ENCODE peak calls at places on chromosomes 7 and 10, in ten cellular contexts. K is adrenal gland, U is aorta, E is GM23248, H is stomach, A is WERI-Rb-1, V is pancreas, G is cardiac fibroblast, P is psoas muscle, I is H7. O is an unnamed sample.

GRCh38 chr7:111089822-111090426 is 1.0 kb upstream of the LRRN3 start:
- DNase-seq in K (no peak), U (no peak), E (peak), H (no peak), A (no peak), V (no peak), G (peak), P (no peak), I (no peak), O (peak)

GRCh38 chr10:118308664-118309063 is 33.5 kb downstream of the FAM204A start:
- DNase-seq in K (no peak), U (no peak), E (no peak), H (no peak), A (peak), V (no peak), G (no peak), P (no peak), I (peak), O (no peak)

GRCh38 chr7:149713731-149714068 is 59.7 kb downstream of the ZNF467 start:
- DNase-seq in K (peak), U (no peak), E (no peak), H (no peak), A (no peak), V (no peak), G (no peak), P (no peak), I (no peak), O (no peak)

GRCh38 chr10:69650589-69651261 is 20.7 kb downstream of the FAM241B start:
- DNase-seq in K (no peak), U (peak), E (no peak), H (no peak), A (no peak), V (no peak), G (no peak), P (no peak), I (no peak), O (peak)

GRCh38 chr7:17620588-17620987 is 319.7 kb downstream of the SNX13 start:
- DNase-seq in K (no peak), U (no peak), E (no peak), H (no peak), A (no peak), V (no peak), G (no peak), P (no peak), I (no peak), O (no peak)

GRCh38 chr10:61628199-61628874 is 34.4 kb upstream of the CABCOCO1 start:
- DNase-seq in K (no peak), U (no peak), E (peak), H (no peak), A (no peak), V (no peak), G (peak), P (no peak), I (no peak), O (no peak)

GRCh38 chr10:124640538-124641231 is 103.5 kb downstream of the FAM53B start:
- DNase-seq in K (no peak), U (no peak), E (no peak), H (no peak), A (no peak), V (no peak), G (no peak), P (no peak), I (peak), O (no peak)

GRCh38 chr10:80909254-80909653 is 371.6 kb downstream of the SH2D4B start:
- DNase-seq in K (no peak), U (no peak), E (no peak), H (no peak), A (peak), V (no peak), G (no peak), P (no peak), I (no peak), O (no peak)

GRCh38 chr7:63073286-63073685 is 925.4 kb upstream of the ZNF722 start:
- DNase-seq in K (no peak), U (no peak), E (no peak), H (no peak), A (no peak), V (no peak), G (no peak), P (no peak), I (no peak), O (no peak)

GRCh38 chr7:73831656-73832579 is 1.1 kb downstream of the CLDN4 start:
- DNase-seq in K (peak), U (no peak), E (no peak), H (peak), A (no peak), V (peak), G (no peak), P (no peak), I (peak), O (no peak)

GRCh38 chr7:144717720-144718119 is 118.1 kb downstream of the TPK1 start:
- DNase-seq in K (no peak), U (no peak), E (no peak), H (no peak), A (no peak), V (no peak), G (no peak), P (no peak), I (no peak), O (no peak)

GRCh38 chr10:91251430-91252056 is 31.1 kb downstream of the PCGF5 start:
- DNase-seq in K (peak), U (no peak), E (peak), H (peak), A (peak), V (peak), G (peak), P (peak), I (peak), O (peak)

GRCh38 chr7:120941064-120941463 is 9.5 kb upstream of the ING3 start:
- DNase-seq in K (no peak), U (no peak), E (peak), H (no peak), A (no peak), V (no peak), G (peak), P (no peak), I (no peak), O (no peak)

GRCh38 chr7:127253289-127254162 is 785 bp upstream of the GRM8 start:
- DNase-seq in K (peak), U (peak), E (peak), H (peak), A (peak), V (peak), G (peak), P (peak), I (peak), O (peak)

GRCh38 chr10:31120392-31120791 is 88.7 kb upstream of the ZNF438 start:
- DNase-seq in K (no peak), U (no peak), E (no peak), H (no peak), A (no peak), V (no peak), G (no peak), P (no peak), I (no peak), O (no peak)

GRCh38 chr10:97426776-97427570 is 982 bp downstream of the PGAM1 start:
- DNase-seq in K (no peak), U (no peak), E (peak), H (no peak), A (no peak), V (no peak), G (peak), P (no peak), I (peak), O (no peak)

GRCh38 chr10:45580781-45581496 is 91.6 kb downstream of the ZFAND4 start:
- DNase-seq in K (no peak), U (no peak), E (no peak), H (no peak), A (no peak), V (no peak), G (no peak), P (no peak), I (no peak), O (no peak)

GRCh38 chr7:156095908-156096539 is 283.8 kb upstream of the SHH start:
- DNase-seq in K (no peak), U (no peak), E (no peak), H (no peak), A (no peak), V (no peak), G (no peak), P (no peak), I (no peak), O (peak)

GRCh38 chr7:41745451-41745850 is 42.6 kb upstream of the INHBA start:
- DNase-seq in K (no peak), U (no peak), E (peak), H (no peak), A (no peak), V (no peak), G (peak), P (no peak), I (no peak), O (no peak)

GRCh38 chr7:134458341-134458805 is 527 bp downstream of the AKR1B1 start:
- DNase-seq in K (no peak), U (peak), E (peak), H (peak), A (peak), V (peak), G (peak), P (peak), I (peak), O (peak)

GRCh38 chr7:116782177-116782711 is 80.1 kb upstream of the CAPZA2 start:
- DNase-seq in K (no peak), U (no peak), E (peak), H (no peak), A (no peak), V (no peak), G (peak), P (no peak), I (peak), O (no peak)

GRCh38 chr7:31938650-31939049 is 131.6 kb downstream of the PDE1C start:
- DNase-seq in K (no peak), U (no peak), E (peak), H (no peak), A (no peak), V (no peak), G (peak), P (no peak), I (no peak), O (no peak)

GRCh38 chr10:120011359-120012132 is 119.0 kb downstream of the SEC23IP start:
- DNase-seq in K (peak), U (peak), E (no peak), H (no peak), A (peak), V (no peak), G (no peak), P (no peak), I (peak), O (no peak)

GRCh38 chr7:138668946-138669345 is 32.2 kb downstream of the SVOPL start:
- DNase-seq in K (no peak), U (no peak), E (no peak), H (no peak), A (no peak), V (no peak), G (no peak), P (no peak), I (no peak), O (no peak)

GRCh38 chr10:121823993-121824463 is 103.8 kb downstream of the ATE1 start:
- DNase-seq in K (no peak), U (no peak), E (peak), H (no peak), A (no peak), V (no peak), G (peak), P (no peak), I (peak), O (peak)

GRCh38 chr7:136874393-136875032 is 6.1 kb downstream of the CHRM2 start:
- DNase-seq in K (no peak), U (no peak), E (peak), H (no peak), A (peak), V (no peak), G (peak), P (no peak), I (peak), O (peak)

GRCh38 chr10:131954356-131954965 is 27.3 kb downstream of the BNIP3 start:
- DNase-seq in K (peak), U (no peak), E (no peak), H (no peak), A (no peak), V (no peak), G (no peak), P (no peak), I (no peak), O (no peak)

GRCh38 chr7:44477063-44477830 is 13.2 kb downstream of the NUDCD3 start:
- DNase-seq in K (peak), U (no peak), E (peak), H (peak), A (peak), V (peak), G (peak), P (peak), I (peak), O (peak)

GRCh38 chr7:80929619-80930018 is 10.8 kb upstream of the SEMA3C start:
- DNase-seq in K (no peak), U (no peak), E (peak), H (no peak), A (no peak), V (no peak), G (peak), P (no peak), I (no peak), O (no peak)

GRCh38 chr10:121709674-121710073 is 111.4 kb upstream of the FGFR2 start:
- DNase-seq in K (no peak), U (no peak), E (no peak), H (no peak), A (no peak), V (no peak), G (peak), P (no peak), I (no peak), O (no peak)

GRCh38 chr7:54904130-54904529 is 114.7 kb upstream of the EGFR start:
- DNase-seq in K (no peak), U (no peak), E (peak), H (no peak), A (no peak), V (no peak), G (peak), P (no peak), I (no peak), O (no peak)

GRCh38 chr7:77326131-77326530 is 90.0 kb downstream of the GSAP start:
- DNase-seq in K (no peak), U (no peak), E (peak), H (no peak), A (no peak), V (no peak), G (peak), P (no peak), I (no peak), O (no peak)

GRCh38 chr7:92608380-92609322 is 18.5 kb upstream of the FAM133B start:
- DNase-seq in K (no peak), U (no peak), E (no peak), H (no peak), A (peak), V (peak), G (no peak), P (no peak), I (peak), O (no peak)

GRCh38 chr10:102431452-102432124 is 786 bp downstream of the CUEDC2 start:
- DNase-seq in K (no peak), U (no peak), E (peak), H (no peak), A (peak), V (no peak), G (peak), P (no peak), I (peak), O (no peak)

GRCh38 chr10:11877506-11877905 is 54.4 kb downstream of the PROSER2 start:
- DNase-seq in K (no peak), U (peak), E (no peak), H (no peak), A (no peak), V (no peak), G (no peak), P (no peak), I (peak), O (no peak)

GRCh38 chr10:11875499-11876281 is 52.5 kb downstream of the PROSER2 start:
- DNase-seq in K (peak), U (peak), E (peak), H (peak), A (no peak), V (peak), G (peak), P (peak), I (no peak), O (no peak)

GRCh38 chr10:11876805-11877395 is 53.7 kb downstream of the PROSER2 start:
- DNase-seq in K (no peak), U (peak), E (no peak), H (no peak), A (no peak), V (no peak), G (no peak), P (no peak), I (peak), O (no peak)

GRCh38 chr10:11875183-11875498 is 52.0 kb downstream of the PROSER2 start:
- DNase-seq in K (no peak), U (peak), E (peak), H (no peak), A (no peak), V (no peak), G (peak), P (no peak), I (peak), O (no peak)

GRCh38 chr10:11874568-11875182 is 51.5 kb downstream of the PROSER2 start:
- DNase-seq in K (no peak), U (peak), E (no peak), H (peak), A (no peak), V (peak), G (peak), P (no peak), I (peak), O (peak)
- H3K4me3 ChIP-seq in K (no peak), U (no peak), E (no peak), H (peak), A (no peak), V (no peak), G (no peak), P (no peak), I (no peak), O (peak)

GRCh38 chr10:126166797-126167196 is 221.5 kb downstream of the ADAM12 start:
- DNase-seq in K (no peak), U (no peak), E (no peak), H (no peak), A (no peak), V (no peak), G (no peak), P (no peak), I (no peak), O (no peak)
- H3K4me3 ChIP-seq in K (no peak), U (no peak), E (no peak), H (no peak), A (no peak), V (no peak), G (no peak), P (no peak), I (no peak), O (no peak)

GRCh38 chr7:1536768-1537630 is 6.5 kb downstream of the MAFK start:
- DNase-seq in K (peak), U (peak), E (peak), H (peak), A (no peak), V (peak), G (peak), P (peak), I (peak), O (no peak)
- H3K4me3 ChIP-seq in K (no peak), U (peak), E (peak), H (peak), A (no peak), V (peak), G (peak), P (peak), I (no peak), O (no peak)

DNA sequence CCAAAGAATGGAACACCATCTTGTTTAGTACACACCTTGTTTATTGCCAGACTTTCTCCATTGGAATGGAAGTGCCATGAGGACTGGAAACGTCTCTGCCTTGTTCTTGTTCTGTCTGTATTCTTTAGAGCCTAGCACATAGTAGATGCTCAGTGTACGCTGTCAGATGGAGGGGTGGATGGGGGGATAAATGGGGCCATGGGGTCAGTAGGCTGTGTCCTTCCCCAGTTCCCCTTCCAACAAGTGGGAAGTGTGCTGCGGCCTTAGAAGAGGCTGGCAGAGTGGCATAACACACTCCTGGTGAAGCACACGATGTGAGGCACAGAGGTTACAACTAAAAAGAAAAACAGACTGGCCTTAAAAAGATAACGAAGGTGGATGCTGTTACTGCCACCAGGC is 61.9 kb downstream of the TMEM209 start:
- DNase-seq in K (no peak), U (no peak), E (no peak), H (no peak), A (no peak), V (no peak), G (no peak), P (no peak), I (no peak), O (no peak)
- H3K4me3 ChIP-seq in K (no peak), U (no peak), E (no peak), H (no peak), A (no peak), V (no peak), G (no peak), P (no peak), I (no peak), O (no peak)

DNA sequence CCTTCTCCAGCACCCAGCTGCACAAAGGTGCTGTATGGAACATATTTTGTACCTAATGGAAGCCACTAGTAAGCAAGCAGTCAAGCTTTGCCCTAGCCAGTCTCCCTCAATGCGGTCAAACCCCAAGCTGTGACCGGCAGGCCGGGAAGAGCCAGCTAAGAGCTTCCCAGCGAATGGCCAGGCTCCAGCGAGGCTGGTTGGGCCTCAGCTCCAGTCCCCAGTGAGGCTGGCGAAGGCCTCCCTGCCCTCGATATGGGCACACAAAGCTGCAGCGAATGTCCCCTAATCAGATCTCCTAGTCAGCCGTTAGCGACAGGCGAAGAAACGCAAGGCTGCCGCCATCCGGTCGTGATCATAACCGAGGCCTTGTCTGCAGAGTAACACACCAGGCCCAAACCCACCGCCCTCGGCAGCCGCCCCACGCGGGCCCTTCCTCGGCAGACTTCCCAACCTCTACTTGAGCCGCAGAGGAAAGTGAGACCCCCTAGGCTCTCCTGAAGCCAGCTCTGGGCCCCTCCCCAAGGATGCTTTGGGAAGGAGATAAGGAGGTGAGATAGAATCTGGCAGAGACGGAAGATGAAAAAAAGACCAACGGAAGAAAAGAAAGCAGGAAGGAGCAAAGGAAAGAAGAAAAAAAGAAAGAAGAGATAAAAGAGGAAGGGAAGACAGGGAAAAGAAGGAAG is 3.1 kb upstream of the HOXA9 start:
- DNase-seq in K (no peak), U (peak), E (peak), H (no peak), A (no peak), V (no peak), G (no peak), P (no peak), I (no peak), O (no peak)
- H3K4me3 ChIP-seq in K (no peak), U (no peak), E (peak), H (no peak), A (no peak), V (no peak), G (no peak), P (peak), I (no peak), O (no peak)

GRCh38 chr7:28142650-28143049 is 37.9 kb downstream of the JAZF1 start:
- DNase-seq in K (no peak), U (no peak), E (no peak), H (no peak), A (no peak), V (no peak), G (no peak), P (no peak), I (no peak), O (no peak)
- H3K4me3 ChIP-seq in K (no peak), U (no peak), E (no peak), H (no peak), A (no peak), V (no peak), G (no peak), P (no peak), I (no peak), O (no peak)

GRCh38 chr7:143361552-143362125 is 874 bp downstream of the FAM131B start:
- DNase-seq in K (no peak), U (no peak), E (peak), H (no peak), A (no peak), V (no peak), G (no peak), P (no peak), I (peak), O (no peak)
- H3K4me3 ChIP-seq in K (no peak), U (peak), E (peak), H (peak), A (peak), V (peak), G (peak), P (peak), I (peak), O (peak)

GRCh38 chr10:22475527-22475856 is 130.2 kb downstream of the SPAG6 start:
- DNase-seq in K (no peak), U (no peak), E (no peak), H (no peak), A (no peak), V (no peak), G (no peak), P (no peak), I (no peak), O (no peak)
- H3K4me3 ChIP-seq in K (no peak), U (peak), E (peak), H (peak), A (no peak), V (no peak), G (no peak), P (peak), I (peak), O (peak)

DNA sequence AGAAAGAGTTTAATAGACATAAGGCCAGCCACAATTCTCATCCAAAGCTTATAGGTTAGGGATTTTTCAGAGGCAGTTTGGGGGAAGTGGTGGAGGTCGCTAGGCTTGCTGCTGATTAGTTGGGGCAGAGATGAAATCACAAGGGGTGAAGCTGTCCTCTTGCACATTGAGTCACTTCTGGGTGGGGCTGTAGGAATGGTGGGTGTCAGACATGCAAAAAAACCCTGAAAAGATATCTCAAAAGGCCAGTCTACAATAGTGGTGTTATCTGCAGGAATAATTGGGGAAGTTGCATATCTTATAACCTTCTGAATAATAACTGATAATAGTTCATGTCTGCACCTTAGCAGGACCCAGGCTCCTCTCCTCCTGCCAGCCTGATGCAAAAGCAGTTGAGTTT is 2.1 kb downstream of the FAM24B start:
- DNase-seq in K (no peak), U (no peak), E (peak), H (no peak), A (no peak), V (no peak), G (no peak), P (no peak), I (no peak), O (no peak)
- H3K4me3 ChIP-seq in K (no peak), U (no peak), E (no peak), H (no peak), A (no peak), V (no peak), G (no peak), P (no peak), I (no peak), O (no peak)

O was measured in Jurkat, Clone E6-1.